ENCODE peak calls at places on chromosomes 2 and 18, in six cellular contexts. D is sigmoid colon, X is PC-3, M is hypothalamus, H is Right ventricle myocardium inferior, O is GM03348. B is an unnamed sample.
A peak's percentile ranks its signal among the peaks of the same experiment; 100 is the strongest.

GRCh38 chr2:128664499-128664971 is 345.9 kb upstream of the HS6ST1 start:
- DNase-seq in O (no peak), D (no peak), H (no peak), M (no peak), X (no peak), B (no peak)

GRCh38 chr18:41753826-41754225 is 201.2 kb upstream of the PIK3C3 start:
- DNase-seq in M (no peak), X (peak; percentile 46), D (no peak), H (no peak), O (no peak), B (no peak)

GRCh38 chr2:86790828-86791561 is at the start of gene CD8A:
- DNase-seq in H (no peak), D (no peak), X (no peak), M (no peak), O (peak; percentile 54), B (no peak)

GRCh38 chr2:48448274-48449061 is 81.5 kb upstream of the STON1 start:
- DNase-seq in O (peak; percentile 56), X (peak; percentile 78), H (no peak), M (no peak), D (no peak), B (no peak)

GRCh38 chr2:69652206-69652605 is 8.7 kb upstream of the AAK1 start:
- DNase-seq in M (no peak), O (peak; percentile 63), H (no peak), X (peak; percentile 95), D (no peak), B (peak; percentile 70)

GRCh38 chr2:15306706-15307105 is 254.4 kb downstream of the NBAS start:
- DNase-seq in D (no peak), X (no peak), O (no peak), H (no peak), M (no peak), B (no peak)

GRCh38 chr2:86825728-86826386 is 35.1 kb upstream of the CD8A start:
- DNase-seq in O (no peak), M (no peak), D (no peak), X (no peak), H (no peak), B (no peak)

GRCh38 chr2:43340066-43340465 is 113.7 kb upstream of the ZFP36L2 start:
- DNase-seq in X (peak; percentile 51), M (no peak), D (no peak), O (peak; percentile 84), H (no peak), B (peak; percentile 35)

GRCh38 chr2:39068757-39069515 is 51.9 kb downstream of the SOS1 start:
- DNase-seq in M (no peak), O (no peak), D (no peak), H (no peak), X (no peak), B (no peak)

GRCh38 chr18:76643996-76644395 is 149.0 kb upstream of the ZNF516 start:
- DNase-seq in M (no peak), O (no peak), H (no peak), D (no peak), X (no peak), B (no peak)

GRCh38 chr2:106961328-106961727 is 75.4 kb upstream of the ST6GAL2 start:
- DNase-seq in O (no peak), X (no peak), M (no peak), H (no peak), D (no peak), B (no peak)

GRCh38 chr18:32460046-32460785 is 10.5 kb downstream of the GAREM1 start:
- DNase-seq in D (no peak), M (no peak), X (no peak), O (no peak), H (no peak), B (no peak)

GRCh38 chr18:28019425-28020108 is 157.4 kb downstream of the CDH2 start:
- DNase-seq in H (no peak), O (no peak), M (no peak), D (no peak), X (peak; percentile 87), B (no peak)

GRCh38 chr18:2905802-2906521 is 59.2 kb downstream of the EMILIN2 start:
- DNase-seq in D (peak; percentile 85), O (peak; percentile 57), X (peak; percentile 68), M (no peak), H (peak; percentile 85), B (peak; percentile 55)

GRCh38 chr2:37527362-37527761 is 144.1 kb downstream of the CDC42EP3 start:
- DNase-seq in O (no peak), D (no peak), H (no peak), M (no peak), X (no peak), B (no peak)

GRCh38 chr2:202051499-202052161 is 18.0 kb downstream of the FZD7 start:
- DNase-seq in M (no peak), X (no peak), D (no peak), O (peak; percentile 61), H (no peak), B (no peak)

GRCh38 chr18:61173579-61173978 is 159.7 kb upstream of the CDH20 start:
- DNase-seq in O (no peak), M (no peak), D (no peak), H (no peak), X (no peak), B (no peak)

GRCh38 chr2:165328272-165328671 is 89.1 kb downstream of the SCN2A start:
- DNase-seq in M (no peak), X (no peak), H (no peak), D (no peak), O (no peak), B (no peak)

GRCh38 chr2:16623046-16623445 is 42.6 kb downstream of the CYRIA start:
- DNase-seq in H (no peak), O (no peak), D (no peak), X (peak; percentile 31), M (no peak), B (no peak)

GRCh38 chr2:167127135-167127534 is 238.9 kb downstream of the XIRP2 start:
- DNase-seq in M (no peak), O (peak; percentile 32), D (no peak), X (peak; percentile 70), H (no peak), B (no peak)

GRCh38 chr2:150296795-150297546 is 190.5 kb downstream of the RND3 start:
- DNase-seq in M (no peak), O (peak; percentile 11), X (peak; percentile 85), D (no peak), H (no peak), B (no peak)

GRCh38 chr2:30631051-30631671 is 176.1 kb downstream of the CAPN13 start:
- DNase-seq in H (no peak), X (no peak), M (no peak), D (no peak), O (no peak), B (no peak)

GRCh38 chr2:227351639-227352038 is 26.6 kb downstream of the MFF start:
- DNase-seq in M (no peak), H (no peak), O (no peak), D (no peak), X (no peak), B (no peak)

GRCh38 chr18:76445275-76445674 is 49.8 kb downstream of the ZNF516 start:
- DNase-seq in M (no peak), X (peak; percentile 74), D (no peak), H (no peak), O (peak; percentile 90), B (peak; percentile 94)

GRCh38 chr2:96824079-96824870 is 8.2 kb downstream of the CNNM3 start:
- DNase-seq in X (peak; percentile 84), D (no peak), O (no peak), M (no peak), H (no peak), B (peak; percentile 54)

GRCh38 chr18:53785811-53786210 is 438.7 kb downstream of the MBD2 start:
- DNase-seq in O (no peak), X (no peak), D (no peak), M (no peak), H (no peak), B (no peak)

GRCh38 chr2:71157124-71157802 is 26.8 kb downstream of the MPHOSPH10 start:
- DNase-seq in O (peak; percentile 65), D (peak; percentile 76), H (no peak), M (no peak), X (peak; percentile 67), B (peak; percentile 50)

GRCh38 chr18:67386028-67386427 is 130.5 kb downstream of the DSEL start:
- DNase-seq in O (no peak), M (no peak), D (no peak), X (peak; percentile 47), H (no peak), B (no peak)

GRCh38 chr18:36352384-36352783 is 54.9 kb downstream of the FHOD3 start:
- DNase-seq in M (no peak), X (peak; percentile 72), H (no peak), O (peak; percentile 85), D (no peak), B (peak; percentile 44)